ENCODE peak calls at places on chromosomes 11 and 22, in ten cellular contexts. X is H9; D is A549; M is activated gamma-delta T cell treated with Interleukin-2 at 50 U/mL for 16 hours; T is body of pancreas; C is naive thymus-derived CD8-positive, alpha-beta T cell; H is CD4-positive, alpha-beta T cell; U is AG10803; E is RWPE1; W is coronary artery. L is an unnamed sample.

GRCh38 chr22:20494978-20495860 is at the start of gene KLHL22:
- DNase-seq in X (peak; percentile 38), D (no peak), M (peak; percentile 14), T (peak; percentile 46), C (no peak), H (no peak), U (peak; percentile 32), E (peak; percentile 19), W (no peak), L (peak; percentile 23)

GRCh38 chr22:24926849-24927579 is 19.5 kb downstream of the LHFPL7 start:
- DNase-seq in X (no peak), D (no peak), M (no peak), T (no peak), C (no peak), H (no peak), U (no peak), E (peak; percentile 64), W (no peak), L (no peak)

GRCh38 chr22:44702479-44703219 is 645 bp downstream of the PRR5 start:
- DNase-seq in X (peak; percentile 64), D (no peak), M (peak; percentile 17), T (peak; percentile 23), C (no peak), H (no peak), U (peak; percentile 25), E (no peak), W (no peak), L (no peak)

GRCh38 chr11:68311155-68312116 is 955 bp upstream of the LRP5 start:
- DNase-seq in X (peak; percentile 40), D (no peak), M (no peak), T (no peak), C (no peak), H (no peak), U (no peak), E (no peak), W (no peak), L (no peak)

GRCh38 chr22:45225732-45226560 is 14.7 kb downstream of the KIAA0930 start:
- DNase-seq in X (peak; percentile 29), D (no peak), M (no peak), T (no peak), C (no peak), H (no peak), U (peak; percentile 93), E (no peak), W (no peak), L (no peak)

GRCh38 chr22:20637740-20638139 is 130.3 kb downstream of the MED15 start:
- DNase-seq in X (no peak), D (no peak), M (no peak), T (no peak), C (no peak), H (no peak), U (no peak), E (no peak), W (no peak), L (no peak)

GRCh38 chr11:75245356-75246005 is 4.9 kb downstream of the TPBGL start:
- DNase-seq in X (peak; percentile 59), D (no peak), M (no peak), T (peak; percentile 6), C (no peak), H (no peak), U (no peak), E (no peak), W (no peak), L (no peak)

GRCh38 chr11:1040428-1041148 is 4.1 kb upstream of the MUC6 start:
- DNase-seq in X (no peak), D (no peak), M (no peak), T (no peak), C (peak; percentile 41), H (no peak), U (no peak), E (no peak), W (no peak), L (no peak)

GRCh38 chr11:2295971-2296912 is 5.5 kb downstream of the C11orf21 start:
- DNase-seq in X (peak; percentile 18), D (no peak), M (no peak), T (peak; percentile 4), C (peak; percentile 27), H (no peak), U (no peak), E (no peak), W (peak; percentile 66), L (no peak)

GRCh38 chr11:24406980-24407379 is 89.9 kb upstream of the LUZP2 start:
- DNase-seq in X (no peak), D (no peak), M (no peak), T (no peak), C (no peak), H (no peak), U (no peak), E (no peak), W (no peak), L (no peak)

GRCh38 chr11:91527380-91528030 is 697.1 kb upstream of the FAT3 start:
- DNase-seq in X (peak; percentile 38), D (no peak), M (no peak), T (no peak), C (no peak), H (no peak), U (no peak), E (no peak), W (no peak), L (no peak)

GRCh38 chr11:97332271-97332670 is 942.5 kb downstream of the JRKL start:
- DNase-seq in X (no peak), D (no peak), M (no peak), T (no peak), C (no peak), H (no peak), U (no peak), E (no peak), W (no peak), L (no peak)

GRCh38 chr11:17760102-17761029 is 25.8 kb downstream of the KCNC1 start:
- DNase-seq in X (peak; percentile 92), D (peak; percentile 57), M (no peak), T (peak; percentile 47), C (no peak), H (no peak), U (peak; percentile 22), E (peak; percentile 31), W (no peak), L (no peak)

GRCh38 chr11:104531075-104531474 is 367.1 kb upstream of the PDGFD start:
- DNase-seq in X (peak; percentile 39), D (peak; percentile 1), M (no peak), T (no peak), C (no peak), H (no peak), U (no peak), E (no peak), W (no peak), L (no peak)

GRCh38 chr11:117231637-117232021 is 244 bp downstream of the PCSK7 start:
- DNase-seq in X (no peak), D (no peak), M (no peak), T (no peak), C (no peak), H (no peak), U (no peak), E (no peak), W (no peak), L (no peak)

GRCh38 chr11:94151903-94152677 is 23.4 kb downstream of the PANX1 start:
- DNase-seq in X (peak; percentile 42), D (peak; percentile 84), M (no peak), T (no peak), C (no peak), H (no peak), U (peak; percentile 74), E (peak; percentile 95), W (no peak), L (no peak)

GRCh38 chr11:46127150-46127638 is 5.9 kb upstream of the PHF21A start:
- DNase-seq in X (no peak), D (peak; percentile 97), M (peak; percentile 50), T (no peak), C (peak; percentile 73), H (peak; percentile 18), U (peak; percentile 66), E (peak; percentile 87), W (no peak), L (peak; percentile 77)

GRCh38 chr11:66268953-66269906 is 791 bp downstream of the RAB1B start:
- DNase-seq in X (peak; percentile 65), D (peak; percentile 61), M (no peak), T (no peak), C (no peak), H (no peak), U (peak; percentile 54), E (peak; percentile 20), W (no peak), L (no peak)

GRCh38 chr11:109423114-109423859 is 1.3 kb downstream of the C11orf87 start:
- DNase-seq in X (peak; percentile 44), D (no peak), M (no peak), T (no peak), C (no peak), H (no peak), U (no peak), E (no peak), W (no peak), L (no peak)

GRCh38 chr11:12631651-12632050 is 42.6 kb upstream of the TEAD1 start:
- DNase-seq in X (no peak), D (no peak), M (no peak), T (no peak), C (no peak), H (no peak), U (no peak), E (no peak), W (no peak), L (no peak)

GRCh38 chr22:34845391-34845790 is 220.6 kb upstream of the ISX start:
- DNase-seq in X (no peak), D (no peak), M (no peak), T (no peak), C (no peak), H (no peak), U (no peak), E (no peak), W (no peak), L (no peak)

GRCh38 chr22:21701384-21701971 is 34.1 kb downstream of the YPEL1 start:
- DNase-seq in X (no peak), D (no peak), M (no peak), T (no peak), C (no peak), H (no peak), U (no peak), E (no peak), W (no peak), L (no peak)

GRCh38 chr11:35969089-35970046 is 25.5 kb downstream of the LDLRAD3 start:
- DNase-seq in X (no peak), D (no peak), M (no peak), T (peak; percentile 18), C (no peak), H (no peak), U (no peak), E (no peak), W (no peak), L (no peak)

GRCh38 chr11:62461740-62462522 is 43.1 kb downstream of the SCGB1A1 start:
- DNase-seq in X (no peak), D (no peak), M (no peak), T (no peak), C (no peak), H (no peak), U (peak; percentile 81), E (no peak), W (no peak), L (no peak)

GRCh38 chr11:109733245-109733644 is 311.3 kb downstream of the C11orf87 start:
- DNase-seq in X (no peak), D (no peak), M (no peak), T (no peak), C (no peak), H (no peak), U (peak; percentile 38), E (peak; percentile 34), W (no peak), L (no peak)

GRCh38 chr22:37781434-37782059 is 26.2 kb upstream of the GCAT start:
- DNase-seq in X (peak; percentile 52), D (no peak), M (no peak), T (no peak), C (no peak), H (no peak), U (no peak), E (no peak), W (no peak), L (no peak)